ENCODE peak calls at places on chromosomes 11 and 22, in four cellular contexts. D is gastrocnemius medialis, E is coronary artery, J is ovary. Q is an unnamed sample.

GRCh38 chr11:114060402-114061052 is 1.0 kb downstream of the ZBTB16 start:
- DNase-seq in J (no peak), E (no peak), D (peak), Q (no peak)

GRCh38 chr11:2697871-2698270 is 1.9 kb downstream of the KCNQ1OT1 start:
- DNase-seq in J (no peak), D (peak), E (no peak), Q (no peak)

GRCh38 chr11:123103326-123103980 is 41.5 kb upstream of the HSPA8 start:
- DNase-seq in J (peak), E (no peak), D (peak), Q (peak)

GRCh38 chr11:71934213-71934612 is 5.4 kb downstream of the RNF121 start:
- DNase-seq in E (no peak), J (no peak), D (no peak), Q (no peak)

GRCh38 chr11:125468852-125469251 is 27.2 kb downstream of the FEZ1 start:
- DNase-seq in J (no peak), D (no peak), E (no peak), Q (peak)

GRCh38 chr11:111538407-111539114 is 2.0 kb upstream of the LAYN start:
- DNase-seq in J (no peak), D (no peak), E (no peak), Q (no peak)

GRCh38 chr22:30240541-30241417 is 5.8 kb downstream of the LIF start:
- DNase-seq in D (no peak), E (no peak), J (no peak), Q (peak)

GRCh38 chr11:71212871-71213559 is 39.4 kb downstream of the SHANK2 start:
- DNase-seq in J (no peak), E (peak), D (no peak), Q (peak)

GRCh38 chr11:820655-821512 is 2.2 kb downstream of the PNPLA2 start:
- DNase-seq in J (peak), E (peak), D (peak), Q (peak)

GRCh38 chr11:116539211-116539610 is 233.6 kb downstream of the BUD13 start:
- DNase-seq in E (peak), J (no peak), D (no peak), Q (no peak)

GRCh38 chr11:24226606-24227005 is 270.2 kb upstream of the LUZP2 start:
- DNase-seq in D (no peak), J (no peak), E (no peak), Q (no peak)

GRCh38 chr11:46682773-46683752 is 17.4 kb downstream of the ARHGAP1 start:
- DNase-seq in E (no peak), J (no peak), D (peak), Q (peak)

GRCh38 chr11:72421351-72421750 is 13.0 kb downstream of the CLPB start:
- DNase-seq in E (peak), J (no peak), D (no peak), Q (no peak)

GRCh38 chr11:2585566-2586090 is 114.2 kb downstream of the KCNQ1OT1 start:
- DNase-seq in E (peak), J (no peak), D (no peak), Q (no peak)

GRCh38 chr11:13859986-13860385 is 102.5 kb upstream of the SPON1 start:
- DNase-seq in E (no peak), D (no peak), J (no peak), Q (no peak)

GRCh38 chr11:47078751-47079524 is 97.7 kb downstream of the ARFGAP2 start:
- DNase-seq in E (no peak), J (no peak), D (no peak), Q (peak)

GRCh38 chr22:30295576-30295975 is 6.3 kb upstream of the CASTOR1 start:
- DNase-seq in J (no peak), D (no peak), E (no peak), Q (no peak)

GRCh38 chr22:48947636-48948035 is 880.0 kb downstream of the BRD1 start:
- DNase-seq in D (no peak), E (no peak), J (no peak), Q (no peak)

GRCh38 chr11:84165139-84165538 is 879.0 kb upstream of the CCDC90B start:
- DNase-seq in D (no peak), J (no peak), E (no peak), Q (no peak)

GRCh38 chr11:17600316-17601205 is 53.5 kb downstream of the OTOG start:
- DNase-seq in D (no peak), J (no peak), E (peak), Q (no peak)

GRCh38 chr11:120563698-120564572 is 52.4 kb downstream of the GRIK4 start:
- DNase-seq in J (peak), D (no peak), E (no peak), Q (no peak)

GRCh38 chr11:129102756-129103155 is 89.4 kb downstream of the ARHGAP32 start:
- DNase-seq in D (no peak), E (no peak), J (no peak), Q (no peak)

GRCh38 chr22:40595497-40596234 is 40.9 kb downstream of the MRTFA start:
- DNase-seq in J (no peak), D (no peak), E (no peak), Q (peak)

GRCh38 chr11:57320719-57321387 is 3.9 kb downstream of the TNKS1BP1 start:
- DNase-seq in J (no peak), D (no peak), E (no peak), Q (no peak)

GRCh38 chr11:12215192-12215591 is 104.8 kb downstream of the MICAL2 start:
- DNase-seq in D (no peak), J (no peak), E (no peak), Q (no peak)

GRCh38 chr11:87466228-87466627 is 428.5 kb downstream of the TMEM135 start:
- DNase-seq in D (no peak), E (no peak), J (peak), Q (peak)

GRCh38 chr11:125075900-125076317 is 12.8 kb downstream of the SLC37A2 start:
- DNase-seq in J (no peak), E (no peak), D (peak), Q (no peak)

GRCh38 chr11:69386594-69387408 is 92.8 kb downstream of the MYEOV start:
- DNase-seq in D (no peak), J (no peak), E (peak), Q (no peak)

GRCh38 chr22:27113211-27114030 is 456.0 kb downstream of the MIAT start:
- DNase-seq in E (peak), J (peak), D (peak), Q (peak)
- TF ChIP-seq CTCF in E (no peak), J (no peak), D (no peak), Q (no peak)

DNA sequence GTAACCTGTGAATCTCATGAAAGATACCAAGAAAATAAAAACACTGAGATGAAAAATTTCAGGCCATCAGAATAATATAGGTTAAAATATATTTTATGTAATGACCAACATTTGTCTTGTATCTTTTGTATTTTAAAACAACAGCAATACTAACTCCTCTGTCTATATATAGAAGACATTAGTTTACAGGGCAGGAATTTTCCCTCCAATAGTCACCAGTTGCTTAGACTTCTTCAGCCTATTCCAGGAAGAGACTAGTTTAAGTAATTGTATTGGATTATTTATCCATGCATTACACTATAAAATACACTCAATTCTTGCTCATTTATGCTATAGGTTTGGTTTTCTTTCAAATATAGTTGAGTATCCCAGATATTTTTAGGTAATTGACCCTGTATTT is 24.1 kb downstream of the ANO5 start:
- DNase-seq in D (no peak), E (no peak), J (no peak), Q (no peak)
- H3K4me3 ChIP-seq in D (no peak), E (no peak), J (no peak), Q (no peak)

GRCh38 chr22:31950226-31950625 is 5.9 kb downstream of the YWHAH start:
- DNase-seq in E (no peak), J (no peak), D (no peak), Q (peak)

GRCh38 chr22:31953251-31953650 is 8.9 kb downstream of the YWHAH start:
- DNase-seq in D (no peak), J (no peak), E (no peak), Q (no peak)

GRCh38 chr22:31952459-31952858 is 8.1 kb downstream of the YWHAH start:
- DNase-seq in E (no peak), D (no peak), J (no peak), Q (peak)

GRCh38 chr22:31951201-31952093 is 7.1 kb downstream of the YWHAH start:
- DNase-seq in J (no peak), E (no peak), D (no peak), Q (no peak)

GRCh38 chr22:31952094-31952401 is 7.7 kb downstream of the YWHAH start:
- DNase-seq in E (no peak), J (no peak), D (no peak), Q (no peak)
- TF ChIP-seq CTCF in E (no peak), J (no peak), D (no peak), Q (peak)

DNA sequence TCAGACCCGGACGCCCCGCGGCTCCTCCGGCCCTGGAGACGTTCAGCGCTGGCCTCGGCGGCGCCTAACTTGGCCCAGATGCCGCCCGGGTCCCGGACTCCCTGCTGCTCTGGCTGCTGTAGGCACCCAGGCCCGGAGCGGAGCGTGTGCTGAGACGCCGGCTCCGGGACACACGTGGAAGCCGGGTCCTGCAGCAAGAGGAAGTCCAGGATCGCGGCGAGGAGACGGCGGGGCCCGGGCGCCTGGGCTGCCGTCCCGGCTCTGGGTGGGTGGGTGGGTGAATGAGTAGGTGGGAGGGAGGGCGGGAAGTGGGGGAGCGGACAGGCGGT is 223 bp downstream of the WT1 start:
- DNase-seq in J (no peak), E (no peak), D (no peak), Q (no peak)
- H3K4me3 ChIP-seq in J (peak), E (peak), D (no peak), Q (no peak)

DNA sequence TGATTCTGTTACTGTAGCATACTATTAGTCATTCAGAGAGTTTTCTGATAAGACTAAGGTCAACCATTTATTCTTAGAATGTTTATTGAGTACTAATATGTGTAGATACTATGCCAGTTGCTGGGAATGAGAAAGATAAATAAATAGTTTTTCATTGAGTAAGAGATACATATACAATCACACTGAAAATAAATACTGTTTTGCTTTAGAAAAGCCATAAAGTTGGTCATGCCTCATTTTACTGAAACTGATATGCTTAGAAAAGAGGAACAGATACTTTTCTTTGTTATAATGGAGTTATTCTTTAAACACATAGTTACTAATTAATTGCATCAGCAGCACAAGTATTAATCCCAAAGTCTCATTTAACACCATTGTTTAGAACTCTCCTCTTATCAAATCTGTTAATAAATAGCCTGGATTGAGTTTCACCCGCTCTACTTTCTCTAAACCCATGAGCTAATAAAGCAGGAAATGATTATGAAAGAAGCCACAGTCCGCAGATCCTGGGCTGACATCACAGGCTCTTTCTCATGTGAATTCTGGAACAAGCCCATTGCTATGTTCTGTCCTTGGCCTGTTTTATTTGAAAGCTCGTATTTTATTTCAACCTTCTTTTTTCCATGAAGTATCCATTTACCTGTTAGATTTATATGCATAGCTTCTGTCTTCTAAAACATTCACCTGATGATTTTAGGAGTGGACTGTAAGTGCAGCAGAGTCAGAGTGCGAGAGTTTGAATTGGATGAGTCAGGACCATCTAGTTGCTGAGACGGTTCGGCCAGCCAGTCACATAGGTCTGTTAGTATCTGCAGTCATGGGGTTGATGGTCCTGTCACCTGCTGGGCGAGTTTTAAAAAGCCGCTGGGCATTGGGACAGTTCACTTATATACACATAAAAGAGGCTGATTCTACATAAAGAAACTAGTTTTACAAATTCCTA is 35.5 kb downstream of the PIWIL4 start:
- DNase-seq in J (peak), D (no peak), E (no peak), Q (peak)
- TF ChIP-seq CTCF in J (no peak), D (peak), E (no peak), Q (peak)

GRCh38 chr11:117808768-117809167 is 11.8 kb upstream of the DSCAML1 start:
- DNase-seq in D (no peak), E (no peak), J (no peak), Q (peak)
- H3K4me3 ChIP-seq in D (no peak), E (peak), J (no peak), Q (no peak)

GRCh38 chr22:20083891-20084546 is 4.0 kb downstream of the DGCR8 start:
- DNase-seq in D (no peak), E (no peak), J (no peak), Q (no peak)

GRCh38 chr22:20085651-20086050 is 5.6 kb downstream of the DGCR8 start:
- DNase-seq in J (no peak), D (no peak), E (no peak), Q (no peak)

GRCh38 chr22:20086101-20086599 is 6.1 kb downstream of the DGCR8 start:
- DNase-seq in J (no peak), E (no peak), D (no peak), Q (no peak)

GRCh38 chr22:20083157-20083890 is 3.3 kb downstream of the DGCR8 start:
- DNase-seq in J (no peak), E (no peak), D (no peak), Q (no peak)

GRCh38 chr22:20084547-20085413 is 4.7 kb downstream of the DGCR8 start:
- DNase-seq in J (no peak), D (peak), E (no peak), Q (peak)
- TF ChIP-seq CTCF in J (no peak), D (peak), E (no peak), Q (peak)

GRCh38 chr22:25795437-25795836 is 53.4 kb downstream of the MYO18B start:
- DNase-seq in E (no peak), J (no peak), D (no peak), Q (no peak)
- H3K4me3 ChIP-seq in E (no peak), J (no peak), D (no peak), Q (no peak)

Q was measured in fibroblast of mammary gland.